ENCODE peak calls at places on chromosome 2, in nine cellular contexts. One of them, this sample, is unnamed.

GRCh38 chr2:16728742-16729141 is 63.1 kb upstream of the CYRIA start:
- DNase-seq in kidney: no peak
- DNase-seq in endothelial cell of umbilical vein: no peak
- DNase-seq in HL-60: no peak
- DNase-seq in IMR-90: no peak
- DNase-seq in left ventricle myocardium inferior: no peak
- DNase-seq in cardiac muscle cell: no peak
- DNase-seq in astrocyte: no peak
- DNase-seq in A549: no peak
- DNase-seq in this sample: no peak

GRCh38 chr2:9010866-9011265 is 7.4 kb upstream of the MBOAT2 start:
- DNase-seq in A549: no peak
- DNase-seq in astrocyte: peak
- DNase-seq in kidney: no peak
- DNase-seq in endothelial cell of umbilical vein: no peak
- DNase-seq in IMR-90: peak
- DNase-seq in left ventricle myocardium inferior: no peak
- DNase-seq in HL-60: no peak
- DNase-seq in cardiac muscle cell: peak
- DNase-seq in this sample: no peak

GRCh38 chr2:15733867-15734765 is 142.4 kb downstream of the DDX1 start:
- DNase-seq in kidney: no peak
- DNase-seq in astrocyte: peak
- DNase-seq in cardiac muscle cell: peak
- DNase-seq in endothelial cell of umbilical vein: peak
- DNase-seq in A549: peak
- DNase-seq in left ventricle myocardium inferior: no peak
- DNase-seq in HL-60: no peak
- DNase-seq in IMR-90: peak
- DNase-seq in this sample: no peak

GRCh38 chr2:191899442-191899841 is 52.6 kb upstream of the CAVIN2 start:
- DNase-seq in kidney: no peak
- DNase-seq in endothelial cell of umbilical vein: peak
- DNase-seq in A549: peak
- DNase-seq in left ventricle myocardium inferior: no peak
- DNase-seq in IMR-90: peak
- DNase-seq in HL-60: no peak
- DNase-seq in astrocyte: peak
- DNase-seq in cardiac muscle cell: peak
- DNase-seq in this sample: no peak

GRCh38 chr2:195848119-195848899 is 191.3 kb downstream of the SLC39A10 start:
- DNase-seq in kidney: no peak
- DNase-seq in endothelial cell of umbilical vein: no peak
- DNase-seq in left ventricle myocardium inferior: no peak
- DNase-seq in cardiac muscle cell: no peak
- DNase-seq in HL-60: no peak
- DNase-seq in A549: peak
- DNase-seq in IMR-90: no peak
- DNase-seq in astrocyte: no peak
- DNase-seq in this sample: no peak

GRCh38 chr2:172085460-172086159 is at the start of gene DLX1:
- DNase-seq in astrocyte: no peak
- DNase-seq in HL-60: no peak
- DNase-seq in kidney: peak
- DNase-seq in cardiac muscle cell: no peak
- DNase-seq in left ventricle myocardium inferior: no peak
- DNase-seq in endothelial cell of umbilical vein: no peak
- DNase-seq in IMR-90: no peak
- DNase-seq in A549: no peak
- DNase-seq in this sample: no peak

GRCh38 chr2:1219901-1220691 is 193.2 kb upstream of the TPO start:
- DNase-seq in A549: no peak
- DNase-seq in HL-60: no peak
- DNase-seq in kidney: peak
- DNase-seq in astrocyte: no peak
- DNase-seq in cardiac muscle cell: peak
- DNase-seq in endothelial cell of umbilical vein: no peak
- DNase-seq in left ventricle myocardium inferior: no peak
- DNase-seq in IMR-90: no peak
- DNase-seq in this sample: no peak

GRCh38 chr2:96789245-96789617 is 26.8 kb upstream of the CNNM3 start:
- DNase-seq in cardiac muscle cell: no peak
- DNase-seq in kidney: peak
- DNase-seq in astrocyte: no peak
- DNase-seq in IMR-90: no peak
- DNase-seq in endothelial cell of umbilical vein: no peak
- DNase-seq in left ventricle myocardium inferior: no peak
- DNase-seq in HL-60: no peak
- DNase-seq in A549: no peak
- DNase-seq in this sample: no peak

GRCh38 chr2:172821370-172822338 is 86.0 kb downstream of the RAPGEF4 start:
- DNase-seq in A549: no peak
- DNase-seq in IMR-90: peak
- DNase-seq in HL-60: no peak
- DNase-seq in astrocyte: peak
- DNase-seq in cardiac muscle cell: peak
- DNase-seq in left ventricle myocardium inferior: no peak
- DNase-seq in kidney: peak
- DNase-seq in endothelial cell of umbilical vein: peak
- DNase-seq in this sample: peak

GRCh38 chr2:174666786-174667369 is 69.3 kb upstream of the WIPF1 start:
- DNase-seq in HL-60: no peak
- DNase-seq in cardiac muscle cell: no peak
- DNase-seq in IMR-90: no peak
- DNase-seq in endothelial cell of umbilical vein: no peak
- DNase-seq in astrocyte: no peak
- DNase-seq in kidney: peak
- DNase-seq in A549: no peak
- DNase-seq in left ventricle myocardium inferior: no peak
- DNase-seq in this sample: no peak

GRCh38 chr2:174664084-174664759 is 66.6 kb upstream of the WIPF1 start:
- DNase-seq in cardiac muscle cell: no peak
- DNase-seq in IMR-90: no peak
- DNase-seq in astrocyte: no peak
- DNase-seq in left ventricle myocardium inferior: no peak
- DNase-seq in A549: no peak
- DNase-seq in kidney: peak
- DNase-seq in endothelial cell of umbilical vein: no peak
- DNase-seq in HL-60: no peak
- DNase-seq in this sample: peak

GRCh38 chr2:174668075-174668474 is 70.5 kb upstream of the WIPF1 start:
- DNase-seq in cardiac muscle cell: no peak
- DNase-seq in A549: no peak
- DNase-seq in astrocyte: no peak
- DNase-seq in left ventricle myocardium inferior: no peak
- DNase-seq in endothelial cell of umbilical vein: no peak
- DNase-seq in kidney: no peak
- DNase-seq in IMR-90: no peak
- DNase-seq in HL-60: no peak
- DNase-seq in this sample: no peak

GRCh38 chr2:174667461-174667860 is 69.9 kb upstream of the WIPF1 start:
- DNase-seq in kidney: no peak
- DNase-seq in astrocyte: no peak
- DNase-seq in endothelial cell of umbilical vein: peak
- DNase-seq in left ventricle myocardium inferior: no peak
- DNase-seq in IMR-90: no peak
- DNase-seq in HL-60: no peak
- DNase-seq in A549: no peak
- DNase-seq in cardiac muscle cell: no peak
- DNase-seq in this sample: no peak

DNA sequence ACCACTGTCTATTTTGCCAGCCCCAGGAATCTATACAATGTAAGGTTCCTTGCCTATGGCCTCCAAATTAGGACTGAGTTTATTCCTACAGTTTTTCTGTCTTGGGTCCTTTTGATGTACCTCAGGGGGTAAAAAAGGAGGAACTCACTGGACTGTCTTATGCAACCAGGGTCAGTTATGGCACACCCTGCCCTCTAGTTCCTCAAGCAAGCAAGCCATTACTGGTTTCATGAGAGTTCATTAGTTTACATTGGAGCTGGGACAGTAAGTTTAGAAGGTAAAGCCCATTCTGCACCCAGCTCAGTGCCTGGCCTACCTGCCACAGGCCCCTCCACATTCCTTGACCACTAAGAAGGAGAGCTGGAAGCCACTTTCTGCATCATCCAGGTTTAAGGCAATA is 68.7 kb upstream of the WIPF1 start:
- DNase-seq in HL-60: peak
- DNase-seq in left ventricle myocardium inferior: no peak
- DNase-seq in IMR-90: no peak
- DNase-seq in astrocyte: no peak
- DNase-seq in A549: no peak
- DNase-seq in kidney: no peak
- DNase-seq in endothelial cell of umbilical vein: no peak
- DNase-seq in cardiac muscle cell: no peak
- DNase-seq in this sample: no peak
- H3K27ac ChIP-seq in HL-60: peak
- H3K27ac ChIP-seq in left ventricle myocardium inferior: peak
- H3K27ac ChIP-seq in IMR-90: no peak
- H3K27ac ChIP-seq in astrocyte: no peak
- H3K27ac ChIP-seq in A549: no peak
- H3K27ac ChIP-seq in kidney: no peak
- H3K27ac ChIP-seq in endothelial cell of umbilical vein: no peak
- H3K27ac ChIP-seq in cardiac muscle cell: no peak
- H3K27ac ChIP-seq in this sample: peak

DNA sequence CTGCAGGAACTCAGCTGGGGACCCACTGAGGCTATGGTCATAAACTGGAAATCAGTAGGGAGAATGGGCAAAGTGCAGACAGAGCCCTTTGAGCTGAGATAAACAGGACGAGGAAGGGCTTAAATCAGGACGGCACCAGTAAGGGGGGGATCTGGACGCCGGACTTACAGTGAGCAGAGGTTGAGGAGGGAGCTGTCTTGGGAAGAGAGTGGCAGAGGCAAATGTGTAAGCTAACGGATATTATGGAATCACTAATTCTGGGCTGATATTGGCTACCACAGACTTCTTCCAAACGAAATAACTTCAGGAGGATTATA is 540 bp downstream of the CYP27A1 start:
- DNase-seq in cardiac muscle cell: peak
- DNase-seq in left ventricle myocardium inferior: no peak
- DNase-seq in endothelial cell of umbilical vein: no peak
- DNase-seq in HL-60: no peak
- DNase-seq in A549: no peak
- DNase-seq in astrocyte: no peak
- DNase-seq in kidney: no peak
- DNase-seq in IMR-90: no peak
- DNase-seq in this sample: no peak
- H3K4me3 ChIP-seq in cardiac muscle cell: peak
- H3K4me3 ChIP-seq in left ventricle myocardium inferior: peak
- H3K4me3 ChIP-seq in endothelial cell of umbilical vein: peak
- H3K4me3 ChIP-seq in HL-60: no peak
- H3K4me3 ChIP-seq in A549: no peak
- H3K4me3 ChIP-seq in astrocyte: peak
- H3K4me3 ChIP-seq in kidney: peak
- H3K4me3 ChIP-seq in IMR-90: peak
- H3K4me3 ChIP-seq in this sample: peak

DNA sequence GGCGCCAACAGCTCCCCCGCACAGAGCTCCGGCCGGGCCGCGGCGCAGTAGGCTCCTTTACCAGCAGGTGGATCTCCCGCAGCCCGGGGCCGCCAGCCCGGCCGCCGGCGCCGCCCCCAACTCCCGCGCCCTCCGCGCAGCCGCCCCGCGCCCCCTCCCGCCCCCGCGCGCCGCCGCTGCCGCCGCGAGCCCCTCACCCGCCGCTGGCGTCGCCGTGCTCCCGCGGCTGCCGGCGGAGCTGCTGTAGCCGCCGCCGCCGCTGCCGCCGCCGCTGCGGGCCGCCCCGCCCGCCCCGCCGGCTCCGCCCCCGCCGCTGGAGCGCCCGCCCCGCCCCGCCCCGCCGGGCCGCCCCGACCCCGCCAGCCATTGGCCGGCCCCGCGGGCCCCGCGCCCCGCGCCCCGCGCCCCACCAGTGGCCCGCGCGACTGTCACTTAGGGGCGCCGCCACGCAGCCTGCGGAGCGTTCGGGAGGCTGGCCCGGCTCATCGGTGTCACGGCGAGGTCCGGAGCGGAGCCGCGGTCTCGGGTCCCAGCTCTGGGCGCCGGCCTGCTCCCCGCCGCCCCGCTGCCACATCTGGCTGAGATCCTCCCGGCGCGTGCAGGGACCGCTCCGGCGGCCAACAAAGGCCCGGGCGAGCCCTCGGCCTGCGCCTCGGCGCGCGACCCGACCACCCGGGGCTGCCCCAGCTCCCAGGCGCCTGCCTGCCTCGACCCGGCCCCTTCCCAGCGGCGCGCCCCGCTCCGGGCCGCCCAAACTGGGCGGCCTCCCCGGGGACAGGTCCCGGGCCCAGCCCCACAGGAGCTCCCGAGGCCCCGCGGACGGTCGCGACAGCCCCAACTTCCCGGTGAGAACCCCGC is at the start of gene MGAT4A:
- DNase-seq in endothelial cell of umbilical vein: peak
- DNase-seq in HL-60: peak
- DNase-seq in IMR-90: no peak
- DNase-seq in astrocyte: no peak
- DNase-seq in kidney: peak
- DNase-seq in left ventricle myocardium inferior: peak
- DNase-seq in A549: peak
- DNase-seq in cardiac muscle cell: peak
- DNase-seq in this sample: peak
- TF ChIP-seq CTCF in endothelial cell of umbilical vein: no peak
- TF ChIP-seq CTCF in HL-60: no peak
- TF ChIP-seq CTCF in IMR-90: peak
- TF ChIP-seq CTCF in astrocyte: no peak
- TF ChIP-seq CTCF in kidney: no peak
- TF ChIP-seq CTCF in left ventricle myocardium inferior: peak
- TF ChIP-seq CTCF in A549: no peak
- TF ChIP-seq CTCF in cardiac muscle cell: no peak
- TF ChIP-seq CTCF in this sample: no peak

GRCh38 chr2:27914046-27914792 is 23.7 kb downstream of the BABAM2 start:
- DNase-seq in HL-60: no peak
- DNase-seq in astrocyte: no peak
- DNase-seq in left ventricle myocardium inferior: no peak
- DNase-seq in IMR-90: peak
- DNase-seq in A549: no peak
- DNase-seq in kidney: no peak
- DNase-seq in endothelial cell of umbilical vein: no peak
- DNase-seq in cardiac muscle cell: no peak
- DNase-seq in this sample: no peak

GRCh38 chr2:27914793-27915175 is 24.3 kb downstream of the BABAM2 start:
- DNase-seq in left ventricle myocardium inferior: no peak
- DNase-seq in cardiac muscle cell: no peak
- DNase-seq in kidney: no peak
- DNase-seq in A549: no peak
- DNase-seq in endothelial cell of umbilical vein: no peak
- DNase-seq in IMR-90: no peak
- DNase-seq in HL-60: no peak
- DNase-seq in astrocyte: no peak
- DNase-seq in this sample: no peak

GRCh38 chr2:27916293-27917015 is 25.9 kb downstream of the BABAM2 start:
- DNase-seq in left ventricle myocardium inferior: no peak
- DNase-seq in HL-60: no peak
- DNase-seq in kidney: no peak
- DNase-seq in A549: peak
- DNase-seq in endothelial cell of umbilical vein: no peak
- DNase-seq in cardiac muscle cell: no peak
- DNase-seq in astrocyte: no peak
- DNase-seq in IMR-90: no peak
- DNase-seq in this sample: no peak

GRCh38 chr2:27915874-27916273 is 25.3 kb downstream of the BABAM2 start:
- DNase-seq in endothelial cell of umbilical vein: peak
- DNase-seq in left ventricle myocardium inferior: no peak
- DNase-seq in HL-60: no peak
- DNase-seq in kidney: no peak
- DNase-seq in A549: peak
- DNase-seq in astrocyte: no peak
- DNase-seq in cardiac muscle cell: no peak
- DNase-seq in IMR-90: peak
- DNase-seq in this sample: no peak

GRCh38 chr2:27915191-27915590 is 24.7 kb downstream of the BABAM2 start:
- DNase-seq in cardiac muscle cell: peak
- DNase-seq in endothelial cell of umbilical vein: no peak
- DNase-seq in A549: no peak
- DNase-seq in kidney: no peak
- DNase-seq in left ventricle myocardium inferior: no peak
- DNase-seq in astrocyte: no peak
- DNase-seq in HL-60: no peak
- DNase-seq in IMR-90: no peak
- DNase-seq in this sample: no peak
- H3K27ac ChIP-seq in cardiac muscle cell: no peak
- H3K27ac ChIP-seq in endothelial cell of umbilical vein: no peak
- H3K27ac ChIP-seq in A549: peak
- H3K27ac ChIP-seq in kidney: peak
- H3K27ac ChIP-seq in left ventricle myocardium inferior: peak
- H3K27ac ChIP-seq in astrocyte: no peak
- H3K27ac ChIP-seq in HL-60: no peak
- H3K27ac ChIP-seq in IMR-90: no peak
- H3K27ac ChIP-seq in this sample: peak